ENCODE peak calls at places on chromosomes 3 and 15, in five cellular contexts. Y is neural progenitor cell; I is heart left ventricle; N is CD8-positive, alpha-beta T cell; B is dorsolateral prefrontal cortex. K is an unnamed sample.

GRCh38 chr3:49924683-49925082 is 4.9 kb downstream of the MON1A start:
- DNase-seq in Y (no peak), I (no peak), N (no peak), B (no peak), K (peak)

GRCh38 chr3:129439817-129440647 is at the start of the genes IFT122 and MBD4:
- DNase-seq in N (peak), I (peak), Y (peak), B (peak), K (peak)

GRCh38 chr3:73046195-73046594 is 15.3 kb upstream of the EBLN2 start:
- DNase-seq in B (no peak), I (no peak), Y (no peak), N (no peak), K (no peak)

GRCh38 chr15:28125673-28126651 is 26.8 kb upstream of the OCA2 start:
- DNase-seq in N (no peak), Y (peak), B (no peak), I (no peak), K (peak)

GRCh38 chr3:174529298-174529697 is 329.8 kb upstream of the NAALADL2 start:
- DNase-seq in Y (no peak), B (no peak), I (no peak), N (no peak), K (no peak)

GRCh38 chr15:68405426-68406250 is 26.3 kb downstream of the ITGA11 start:
- DNase-seq in I (peak), N (peak), B (no peak), Y (no peak), K (no peak)

GRCh38 chr3:10142707-10143560 is 1.4 kb downstream of the VHL start:
- DNase-seq in B (no peak), N (no peak), Y (no peak), I (no peak), K (peak)

GRCh38 chr3:156818890-156819289 is 7.3 kb upstream of the LEKR1 start:
- DNase-seq in N (no peak), I (no peak), B (no peak), Y (no peak), K (peak)

GRCh38 chr3:108036984-108037741 is 53.7 kb downstream of the CD47 start:
- DNase-seq in B (no peak), I (no peak), N (no peak), Y (no peak), K (peak)

GRCh38 chr15:87748483-87748882 is 508.1 kb downstream of the NTRK3 start:
- DNase-seq in N (no peak), Y (no peak), I (no peak), B (no peak), K (no peak)

GRCh38 chr15:72375501-72375845 is 341 bp downstream of the HEXA start:
- DNase-seq in B (no peak), Y (no peak), I (no peak), N (no peak), K (no peak)

GRCh38 chr3:129121016-129121791 is 400 bp downstream of the RAB43 start:
- DNase-seq in Y (peak), B (no peak), I (no peak), N (no peak), K (peak)

GRCh38 chr3:72490688-72491430 is 357.4 kb downstream of the SHQ1 start:
- DNase-seq in N (no peak), Y (peak), I (no peak), B (no peak), K (no peak)

GRCh38 chr3:14303336-14304100 is 98.9 kb upstream of the SLC6A6 start:
- DNase-seq in Y (no peak), N (no peak), B (no peak), I (no peak), K (no peak)

GRCh38 chr3:40103829-40104228 is 205.7 kb upstream of the EIF1B start:
- DNase-seq in B (no peak), I (no peak), N (no peak), Y (no peak), K (no peak)

GRCh38 chr3:152384412-152384811 is 115.7 kb downstream of the MBNL1 start:
- DNase-seq in I (no peak), N (no peak), Y (no peak), B (no peak), K (no peak)

GRCh38 chr15:66876731-66877545 is 174.9 kb downstream of the SMAD6 start:
- DNase-seq in Y (no peak), B (no peak), I (peak), N (peak), K (no peak)

GRCh38 chr15:85488997-85489396 is 108.6 kb downstream of the AKAP13 start:
- DNase-seq in N (no peak), I (no peak), B (no peak), Y (no peak), K (no peak)

GRCh38 chr3:11288021-11288491 is 15.9 kb downstream of the ATG7 start:
- DNase-seq in B (no peak), Y (no peak), N (no peak), I (no peak), K (peak)

DNA sequence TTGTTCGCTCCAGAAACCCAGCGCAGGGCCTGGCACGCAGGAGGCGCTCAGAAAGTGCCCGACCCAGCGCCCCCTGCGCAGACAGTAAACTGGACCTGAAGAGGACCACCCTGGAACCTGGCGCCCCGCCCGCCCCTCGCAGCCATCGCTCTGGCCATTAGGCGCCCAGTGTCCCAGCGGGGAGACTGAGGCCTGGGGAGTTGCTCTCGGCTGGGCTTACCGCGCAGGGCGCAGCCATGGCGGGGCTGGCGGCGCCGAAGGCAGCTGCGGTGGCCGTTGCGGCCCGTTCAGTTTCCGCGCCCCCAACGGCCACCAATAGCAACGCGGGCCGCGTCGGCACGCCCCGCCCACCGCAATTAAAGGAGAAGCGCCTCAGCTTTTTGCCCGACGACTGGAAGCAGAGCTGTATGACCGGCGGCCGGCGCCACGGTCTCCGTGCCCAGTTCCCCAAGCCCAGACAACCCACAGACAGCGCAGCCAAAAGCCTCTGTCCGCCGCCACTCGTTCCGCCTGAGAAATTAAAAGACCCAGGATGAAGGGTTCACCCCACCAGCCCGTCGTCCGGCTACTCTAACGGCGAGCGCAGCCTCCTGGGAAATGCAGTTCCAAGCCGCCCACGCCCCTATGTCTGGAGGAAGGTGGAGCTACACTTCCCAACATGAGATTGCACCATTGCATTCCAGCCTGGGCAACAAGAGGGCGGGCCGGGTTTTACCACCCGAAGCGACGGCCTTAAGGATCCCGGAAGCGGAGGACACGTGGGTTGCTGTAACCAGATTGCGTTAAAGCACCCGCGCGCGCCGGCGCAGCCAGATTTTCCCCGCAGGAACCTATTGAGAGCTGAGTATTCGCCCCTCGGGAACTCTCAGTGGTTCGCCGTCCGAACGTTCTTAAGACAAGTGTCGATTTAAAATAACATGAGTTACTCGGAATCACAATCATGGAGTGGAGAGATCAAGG is at the start of gene POC1A:
- DNase-seq in Y (peak), I (peak), N (peak), B (peak), K (peak)
- TF ChIP-seq CTCF in Y (peak), I (no peak), N (no peak), B (peak), K (no peak)

GRCh38 chr3:118637866-118638265 is 396.8 kb downstream of the IGSF11 start:
- DNase-seq in Y (no peak), B (peak), N (no peak), I (no peak), K (no peak)
- H3K4me3 ChIP-seq in Y (no peak), B (no peak), N (no peak), I (no peak), K (no peak)

GRCh38 chr3:43856351-43856750 is 165.6 kb downstream of the ABHD5 start:
- DNase-seq in N (no peak), Y (no peak), B (no peak), I (no peak), K (no peak)

GRCh38 chr3:43854916-43855315 is 164.2 kb downstream of the ABHD5 start:
- DNase-seq in Y (no peak), N (no peak), B (no peak), I (no peak), K (no peak)

GRCh38 chr3:43856761-43857160 is 166.0 kb downstream of the ABHD5 start:
- DNase-seq in Y (no peak), I (no peak), B (no peak), N (no peak), K (no peak)

GRCh38 chr3:43855674-43856299 is 165.0 kb downstream of the ABHD5 start:
- DNase-seq in B (peak), I (peak), Y (peak), N (peak), K (peak)

GRCh38 chr3:43852066-43852465 is 161.3 kb downstream of the ABHD5 start:
- DNase-seq in I (no peak), Y (peak), B (no peak), N (no peak), K (peak)
- TF ChIP-seq CTCF in I (no peak), Y (no peak), B (no peak), N (no peak), K (no peak)

DNA sequence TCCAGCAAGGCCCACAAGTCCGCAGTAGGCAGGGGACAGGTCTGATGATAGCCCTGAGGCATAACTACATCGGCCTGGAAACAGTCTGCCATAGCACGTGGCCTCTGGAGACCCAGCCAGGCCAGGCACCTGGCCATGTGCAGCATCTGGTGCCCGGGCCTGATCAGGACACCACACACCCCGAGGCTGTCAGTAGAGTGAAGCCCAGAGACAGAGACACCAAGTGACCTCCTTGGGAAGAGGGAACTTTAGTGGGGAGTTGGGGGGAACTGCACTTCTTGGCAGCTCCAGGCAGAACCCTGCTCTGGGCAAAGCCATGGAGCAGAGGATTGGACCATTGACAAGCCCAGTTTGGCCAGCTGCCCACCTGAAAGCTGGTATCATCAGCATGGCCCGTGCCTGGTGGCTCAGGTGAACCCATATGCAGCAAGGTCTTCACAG is 1.2 kb downstream of the SHISA5 start:
- DNase-seq in I (peak), Y (no peak), B (no peak), N (no peak), K (no peak)
- H3K4me3 ChIP-seq in I (peak), Y (peak), B (peak), N (no peak), K (peak)

GRCh38 chr3:62497156-62497555 is 123.8 kb upstream of the FEZF2 start:
- DNase-seq in B (no peak), Y (no peak), I (no peak), N (no peak), K (no peak)

GRCh38 chr3:62496509-62496908 is 123.2 kb upstream of the FEZF2 start:
- DNase-seq in B (no peak), Y (no peak), I (no peak), N (no peak), K (no peak)

GRCh38 chr3:62493116-62493801 is 119.9 kb upstream of the FEZF2 start:
- DNase-seq in I (no peak), N (no peak), B (no peak), Y (peak), K (peak)
- TF ChIP-seq CTCF in I (no peak), N (no peak), B (no peak), Y (peak), K (peak)

GRCh38 chr15:92653836-92654524 is 1.6 kb downstream of the FAM174B start:
- DNase-seq in I (no peak), Y (peak), N (no peak), B (peak), K (peak)

GRCh38 chr15:92655178-92655995 is at the start of gene FAM174B:
- DNase-seq in I (peak), N (peak), Y (peak), B (peak), K (no peak)

GRCh38 chr15:92656089-92656488 is 514 bp upstream of the FAM174B start:
- DNase-seq in Y (peak), I (no peak), N (no peak), B (no peak), K (no peak)

GRCh38 chr15:92653366-92653765 is 2.2 kb downstream of the FAM174B start:
- DNase-seq in N (no peak), Y (no peak), I (no peak), B (no peak), K (no peak)

GRCh38 chr15:92654662-92655061 is 913 bp downstream of the FAM174B start:
- DNase-seq in I (no peak), Y (no peak), B (no peak), N (no peak), K (no peak)
- H3K4me3 ChIP-seq in I (peak), Y (peak), B (peak), N (no peak), K (no peak)

DNA sequence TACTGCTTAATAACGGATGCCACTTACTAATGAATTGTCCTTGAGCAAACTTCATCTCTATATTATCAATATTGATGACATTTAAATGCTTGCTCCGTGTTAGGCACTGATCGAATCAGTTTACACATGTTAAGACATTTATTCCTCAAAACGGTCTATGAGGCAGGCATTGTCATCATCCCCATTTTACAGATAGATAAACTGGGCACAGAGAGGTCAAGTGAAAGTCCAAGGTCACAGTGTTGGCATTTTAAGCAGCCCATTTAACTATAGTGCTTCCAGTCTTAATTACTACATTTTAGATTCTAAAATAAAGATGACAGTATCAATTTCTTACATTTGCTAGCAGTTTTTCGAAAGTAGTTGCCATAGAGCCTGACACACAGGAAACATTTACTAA is 966 bp upstream of the ABI3BP start:
- DNase-seq in N (no peak), B (no peak), I (no peak), Y (no peak), K (no peak)
- TF ChIP-seq CTCF in N (no peak), B (no peak), I (no peak), Y (no peak), K (no peak)

DNA sequence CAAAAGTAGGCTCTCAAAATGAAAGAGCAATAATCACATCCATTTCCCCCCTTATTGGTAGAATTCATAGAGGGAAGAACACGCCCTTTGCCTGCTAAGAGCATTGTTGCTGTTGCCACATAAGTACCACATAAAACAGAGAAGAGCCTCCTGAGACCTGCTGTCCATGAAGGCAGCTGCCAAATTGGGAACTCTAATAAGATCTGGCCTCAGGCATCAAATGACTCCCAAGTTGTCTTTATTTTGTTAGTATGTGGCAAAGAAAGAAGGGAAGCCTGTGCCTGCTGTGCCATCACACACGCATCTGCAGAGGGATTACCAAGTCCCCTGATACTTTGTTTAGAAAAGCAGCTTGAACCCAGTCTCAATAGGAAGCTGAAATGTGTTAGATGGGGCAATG is 23.9 kb downstream of the VGLL3 start:
- DNase-seq in Y (peak), I (no peak), N (no peak), B (no peak), K (no peak)
- H3K4me3 ChIP-seq in Y (no peak), I (no peak), N (no peak), B (no peak), K (no peak)

GRCh38 chr15:58438956-58439355 is 7.2 kb downstream of the LIPC start:
- DNase-seq in N (no peak), B (no peak), I (peak), Y (peak), K (peak)
- TF ChIP-seq CTCF in N (no peak), B (no peak), I (peak), Y (peak), K (peak)

K was measured in choroid plexus epithelial cell.